ENCODE peak calls at places on chromosomes 2 and 18, in seven cellular contexts. P, R, B, S, J, C and X are unnamed samples.

GRCh38 chr2:151886235-151886634 is 58.0 kb upstream of the ARL5A start:
- DNase-seq in J (no peak), C (no peak), S (no peak), R (no peak), B (no peak), P (no peak), X (no peak)

GRCh38 chr2:128153786-128154185 is 62.8 kb downstream of the UGGT1 start:
- DNase-seq in S (no peak), R (no peak), J (no peak), P (no peak), B (no peak), C (no peak), X (no peak)

GRCh38 chr2:72971036-72971435 is 53.7 kb downstream of the EMX1 start:
- DNase-seq in R (no peak), S (no peak), C (no peak), B (no peak), P (no peak), J (no peak), X (no peak)

GRCh38 chr18:51068111-51068510 is 38.1 kb downstream of the SMAD4 start:
- DNase-seq in C (no peak), B (no peak), S (no peak), J (no peak), R (no peak), P (no peak), X (no peak)

GRCh38 chr2:47654790-47655562 is 128.0 kb upstream of the MSH6 start:
- DNase-seq in B (peak), S (no peak), C (no peak), R (no peak), P (no peak), J (no peak), X (no peak)

GRCh38 chr2:68386362-68386761 is 21.3 kb downstream of the PLEK start:
- DNase-seq in B (no peak), S (no peak), P (no peak), C (no peak), R (no peak), J (no peak), X (no peak)

GRCh38 chr2:233034-233433 is 30.8 kb downstream of the SH3YL1 start:
- DNase-seq in R (no peak), S (no peak), B (no peak), J (no peak), C (no peak), P (no peak), X (no peak)

GRCh38 chr2:240813231-240813921 is 6.6 kb downstream of the KIF1A start:
- DNase-seq in S (no peak), B (peak), J (peak), C (peak), P (no peak), R (no peak), X (no peak)

GRCh38 chr2:231957913-231958763 is 3.4 kb upstream of the DIS3L2 start:
- DNase-seq in S (no peak), C (no peak), R (no peak), P (no peak), B (peak), J (no peak), X (no peak)

GRCh38 chr2:20641123-20641985 is 9.5 kb downstream of the HS1BP3 start:
- DNase-seq in P (peak), C (no peak), R (no peak), J (peak), B (peak), S (no peak), X (no peak)

GRCh38 chr18:46293699-46294300 is 189.6 kb downstream of the HAUS1 start:
- DNase-seq in C (no peak), P (no peak), J (no peak), R (no peak), B (no peak), S (no peak), X (no peak)

GRCh38 chr2:88090446-88091283 is 23.0 kb downstream of the SMYD1 start:
- DNase-seq in J (no peak), C (no peak), S (no peak), R (no peak), B (no peak), P (no peak), X (no peak)

GRCh38 chr2:65664931-65665330 is 232.5 kb upstream of the SPRED2 start:
- DNase-seq in R (no peak), C (no peak), P (no peak), B (no peak), J (no peak), S (no peak), X (no peak)

GRCh38 chr2:96301897-96302296 is 3.4 kb downstream of the SNRNP200 start:
- DNase-seq in B (no peak), R (no peak), S (no peak), P (no peak), J (no peak), C (no peak), X (no peak)

GRCh38 chr2:217856159-217856558 is 146.6 kb downstream of the TNS1 start:
- DNase-seq in B (no peak), P (no peak), R (no peak), J (peak), S (no peak), C (no peak), X (no peak)

GRCh38 chr18:71304856-71305255 is 1016.0 kb downstream of the SOCS6 start:
- DNase-seq in P (no peak), R (no peak), C (no peak), J (no peak), S (no peak), B (no peak), X (no peak)

GRCh38 chr2:75641587-75641986 is 5.0 kb upstream of the MRPL19 start:
- DNase-seq in J (no peak), S (no peak), R (no peak), C (no peak), P (no peak), B (no peak), X (peak)

GRCh38 chr2:98778153-98778552 is 47.2 kb upstream of the MGAT4A start:
- DNase-seq in C (no peak), B (no peak), P (no peak), S (no peak), R (no peak), J (no peak), X (no peak)

GRCh38 chr2:221741496-221742211 is 169.6 kb upstream of the EPHA4 start:
- DNase-seq in P (no peak), R (no peak), S (no peak), B (no peak), C (no peak), J (no peak), X (no peak)

GRCh38 chr2:47214990-47215389 is 59.9 kb upstream of the STPG4 start:
- DNase-seq in P (no peak), B (no peak), R (no peak), C (no peak), J (no peak), S (no peak), X (no peak)

GRCh38 chr18:79868168-79868784 is 70.5 kb downstream of the KCNG2 start:
- DNase-seq in S (no peak), J (no peak), P (no peak), R (no peak), C (no peak), B (no peak), X (no peak)

GRCh38 chr2:12675352-12675795 is 41.4 kb upstream of the TRIB2 start:
- DNase-seq in C (no peak), J (no peak), R (no peak), P (no peak), B (no peak), S (no peak), X (no peak)

GRCh38 chr2:14219306-14219705 is 413.2 kb upstream of the LRATD1 start:
- DNase-seq in C (no peak), P (no peak), S (no peak), B (no peak), R (no peak), J (no peak), X (no peak)

GRCh38 chr2:235232474-235233435 is 261.1 kb upstream of the AGAP1 start:
- DNase-seq in B (no peak), P (no peak), R (no peak), J (no peak), C (no peak), S (no peak), X (no peak)

GRCh38 chr2:53569957-53570727 is 197.5 kb upstream of the CHAC2 start:
- DNase-seq in C (peak), P (no peak), J (no peak), R (no peak), B (no peak), S (no peak), X (no peak)

GRCh38 chr2:53572696-53573095 is 194.9 kb upstream of the CHAC2 start:
- DNase-seq in J (no peak), R (no peak), S (no peak), B (no peak), C (no peak), P (no peak), X (no peak)

GRCh38 chr2:53568463-53568862 is 199.1 kb upstream of the CHAC2 start:
- DNase-seq in S (no peak), B (no peak), J (no peak), R (no peak), P (no peak), C (no peak), X (no peak)

GRCh38 chr2:53562407-53562806 is 205.2 kb upstream of the CHAC2 start:
- DNase-seq in R (no peak), C (no peak), J (no peak), P (no peak), B (no peak), S (no peak), X (no peak)

GRCh38 chr2:53567073-53567472 is 200.5 kb upstream of the CHAC2 start:
- DNase-seq in J (no peak), P (no peak), C (no peak), S (no peak), B (no peak), R (no peak), X (no peak)
- H3K27ac ChIP-seq in J (no peak), P (no peak), C (no peak), S (no peak), B (no peak), R (no peak), X (no peak)

GRCh38 chr2:187541086-187542085 is 12.8 kb downstream of the TFPI start:
- DNase-seq in C (no peak), P (peak), B (no peak), S (no peak), J (no peak), R (no peak), X (no peak)

GRCh38 chr2:187542123-187542522 is 12.1 kb downstream of the TFPI start:
- DNase-seq in B (no peak), J (no peak), P (no peak), C (no peak), S (no peak), R (no peak), X (no peak)

GRCh38 chr2:187545238-187545751 is 8.9 kb downstream of the TFPI start:
- DNase-seq in R (no peak), C (no peak), P (no peak), B (no peak), S (no peak), J (no peak), X (no peak)

GRCh38 chr2:187544371-187545080 is 9.7 kb downstream of the TFPI start:
- DNase-seq in R (no peak), P (peak), S (no peak), J (no peak), C (no peak), B (no peak), X (no peak)

DNA sequence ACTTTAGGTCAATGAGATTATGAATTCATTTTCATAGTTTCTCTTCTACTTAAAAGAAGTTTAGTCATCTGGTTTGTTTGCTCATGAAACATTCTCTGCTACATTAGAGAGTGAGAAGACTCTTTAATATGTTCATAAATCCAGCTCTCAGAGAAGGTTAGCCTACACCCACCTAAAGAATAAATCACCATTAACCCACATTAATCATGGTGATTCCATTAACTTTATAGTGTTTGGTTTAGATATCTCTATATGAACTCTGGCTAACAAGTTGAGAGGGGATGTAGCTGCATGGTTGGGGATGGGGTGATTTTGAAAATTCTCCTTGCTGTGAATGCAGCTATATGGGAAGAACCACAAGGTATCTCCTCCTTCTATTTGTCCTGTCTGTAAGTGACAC is 10.7 kb downstream of the TFPI start:
- DNase-seq in S (no peak), R (no peak), P (no peak), B (no peak), C (no peak), J (no peak), X (no peak)
- TF ChIP-seq POLR2A in S (no peak), R (no peak), P (no peak), B (no peak), C (no peak), J (no peak), X (no peak)

GRCh38 chr2:174609261-174609660 is 11.7 kb upstream of the WIPF1 start:
- DNase-seq in B (no peak), C (no peak), S (no peak), J (no peak), P (no peak), R (no peak), X (no peak)
- H3K27ac ChIP-seq in B (no peak), C (no peak), S (no peak), J (no peak), P (no peak), R (no peak), X (peak)

DNA sequence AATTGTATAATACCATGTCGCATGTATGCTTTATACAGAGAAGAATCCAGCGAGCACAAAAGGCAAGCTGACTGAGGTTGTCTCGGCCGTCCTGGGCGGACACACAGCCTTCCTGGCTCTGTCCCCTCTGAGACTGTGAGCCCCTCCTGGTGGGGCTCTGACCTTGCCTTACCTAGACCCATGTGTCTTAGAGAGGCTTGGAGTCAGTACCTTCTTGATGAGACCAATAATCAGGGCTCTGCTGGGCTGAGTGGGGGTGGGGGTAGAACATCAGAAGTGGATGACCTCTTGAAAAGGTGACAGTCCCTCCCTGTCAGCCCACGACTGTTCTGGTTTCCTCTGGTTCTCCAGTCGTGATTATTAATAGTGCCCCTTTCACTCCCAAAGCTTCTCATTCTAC is 31.1 kb downstream of the TWIST2 start:
- DNase-seq in R (no peak), S (no peak), J (no peak), B (no peak), P (no peak), C (no peak), X (no peak)
- TF ChIP-seq POLR2A in R (no peak), S (no peak), J (no peak), B (no peak), P (no peak), C (no peak), X (no peak)

DNA sequence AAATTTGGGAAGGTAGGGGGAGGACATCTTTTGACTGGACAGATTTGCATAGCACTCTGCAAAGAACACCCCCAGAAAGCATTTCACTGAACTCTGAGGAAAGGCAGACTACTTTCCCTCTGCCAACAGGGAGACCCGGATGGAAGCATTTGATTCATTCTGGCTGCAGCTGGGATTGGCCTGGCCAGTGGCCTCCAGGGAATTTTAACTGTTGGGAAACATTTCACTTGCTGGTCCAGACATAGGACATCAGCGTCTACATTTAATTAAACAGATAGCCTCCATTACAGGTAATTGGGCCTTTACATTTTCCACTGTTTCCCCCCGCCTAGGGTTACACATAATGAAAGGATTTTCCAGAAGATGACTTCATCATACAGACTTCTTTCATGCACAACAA is 92.8 kb downstream of the MARCHF4 start:
- DNase-seq in R (no peak), C (no peak), P (no peak), J (no peak), S (no peak), B (no peak), X (no peak)
- H3K27ac ChIP-seq in R (no peak), C (no peak), P (no peak), J (no peak), S (no peak), B (no peak), X (no peak)